ENCODE peak calls at places on chromosomes 13 and 19, in six cellular contexts. N is hypothalamus, A is A549, E is naive B cell, X is iris pigment epithelial cell, M is foreskin fibroblast. G is an unnamed sample.

GRCh38 chr19:2615782-2616181 is 86.7 kb downstream of the GNG7 start:
- DNase-seq in E (no peak), N (no peak), A (no peak), M (no peak), X (no peak), G (no peak)

GRCh38 chr19:50431343-50432220 is 1.1 kb upstream of the MYBPC2 start:
- DNase-seq in E (peak; percentile 92), N (peak; percentile 59), X (peak; percentile 45), M (peak; percentile 83), A (peak; percentile 90), G (peak; percentile 88)

GRCh38 chr13:66415444-66415843 is 814.7 kb downstream of the PCDH9 start:
- DNase-seq in M (no peak), A (no peak), E (no peak), N (no peak), X (no peak), G (no peak)

GRCh38 chr19:1089891-1090290 is 5.3 kb downstream of the POLR2E start:
- DNase-seq in N (no peak), M (no peak), E (no peak), X (no peak), A (no peak), G (no peak)

GRCh38 chr19:57708641-57709354 is at the start of gene ZNF154:
- DNase-seq in A (no peak), N (no peak), X (peak; percentile 82), M (peak; percentile 84), E (peak; percentile 81), G (peak; percentile 76)

GRCh38 chr19:15107056-15108010 is at the start of gene SYDE1:
- DNase-seq in X (peak; percentile 43), E (no peak), M (peak; percentile 86), N (no peak), A (no peak), G (no peak)

GRCh38 chr19:3375221-3376088 is 9.1 kb downstream of the NFIC start:
- DNase-seq in A (no peak), E (no peak), X (peak; percentile 53), M (peak; percentile 92), N (peak; percentile 81), G (peak; percentile 77)

GRCh38 chr19:32863301-32863700 is 6.3 kb downstream of the SLC7A9 start:
- DNase-seq in N (no peak), E (no peak), M (no peak), X (no peak), A (no peak), G (no peak)

GRCh38 chr13:104086205-104086604 is 1020.0 kb upstream of the SLC10A2 start:
- DNase-seq in N (no peak), X (peak; percentile 27), A (no peak), M (no peak), E (no peak), G (no peak)

GRCh38 chr19:46613525-46613924 is 11.4 kb downstream of the PTGIR start:
- DNase-seq in N (no peak), A (no peak), M (no peak), E (no peak), X (no peak), G (peak; percentile 1)

GRCh38 chr19:35457173-35457572 is 9.1 kb downstream of the FFAR2 start:
- DNase-seq in N (no peak), E (peak; percentile 35), X (no peak), A (no peak), M (no peak), G (no peak)

GRCh38 chr13:112958127-112958989 is 10.7 kb upstream of the MCF2L start:
- DNase-seq in A (no peak), N (no peak), E (no peak), M (no peak), X (no peak), G (no peak)

GRCh38 chr13:29704648-29705047 is 109.2 kb upstream of the SLC7A1 start:
- DNase-seq in A (no peak), M (peak; percentile 45), N (no peak), X (peak; percentile 11), E (no peak), G (no peak)

GRCh38 chr13:32537580-32538233 is 888 bp downstream of the N4BP2L2 start:
- DNase-seq in E (no peak), X (peak; percentile 9), A (no peak), M (peak; percentile 29), N (no peak), G (no peak)

GRCh38 chr19:52070496-52070895 is 21.9 kb upstream of the ZNF432 start:
- DNase-seq in X (peak; percentile 88), E (no peak), M (no peak), A (no peak), N (no peak), G (no peak)

GRCh38 chr13:112690242-112690943 is 555 bp downstream of the ATP11A start:
- DNase-seq in E (no peak), X (peak; percentile 40), A (peak; percentile 33), M (peak; percentile 67), N (no peak), G (peak; percentile 56)

GRCh38 chr19:44903602-44904425 is 1.8 kb upstream of the APOE start:
- DNase-seq in E (peak; percentile 61), X (peak; percentile 59), N (peak; percentile 57), A (peak; percentile 79), M (peak; percentile 88), G (peak; percentile 86)

GRCh38 chr13:100203696-100204367 is 114.9 kb downstream of the PCCA start:
- DNase-seq in M (peak; percentile 39), E (peak; percentile 2), A (no peak), N (no peak), X (peak; percentile 87), G (no peak)

GRCh38 chr13:58574791-58575190 is 943.2 kb downstream of the PCDH17 start:
- DNase-seq in E (no peak), N (no peak), A (no peak), X (no peak), M (no peak), G (no peak)

GRCh38 chr13:95797016-95797415 is 120.1 kb downstream of the DNAJC3 start:
- DNase-seq in X (no peak), E (no peak), A (no peak), N (no peak), M (no peak), G (no peak)

GRCh38 chr13:113777311-113778260 is 18.6 kb downstream of the TMEM255B start:
- DNase-seq in E (no peak), A (no peak), N (no peak), X (peak; percentile 30), M (peak; percentile 59), G (no peak)

GRCh38 chr13:30607908-30608307 is 9.8 kb upstream of the USPL1 start:
- DNase-seq in N (no peak), A (no peak), M (no peak), X (no peak), E (peak; percentile 63), G (no peak)

GRCh38 chr13:46614582-46614981 is 61.6 kb downstream of the LRCH1 start:
- DNase-seq in A (peak; percentile 29), E (no peak), M (peak; percentile 40), N (no peak), X (peak; percentile 89), G (no peak)

GRCh38 chr13:30824651-30825050 is 81.4 kb upstream of the MEDAG start:
- DNase-seq in A (no peak), M (no peak), N (no peak), X (no peak), E (no peak), G (no peak)

GRCh38 chr13:27200413-27201066 is 28.9 kb upstream of the USP12 start:
- DNase-seq in N (no peak), M (no peak), A (no peak), X (peak; percentile 17), E (no peak), G (no peak)

GRCh38 chr13:40389081-40389641 is 277.3 kb downstream of the FOXO1 start:
- DNase-seq in X (no peak), E (peak; percentile 35), N (no peak), M (no peak), A (no peak), G (no peak)

GRCh38 chr19:6087074-6087506 is 23.2 kb downstream of the RFX2 start:
- DNase-seq in N (no peak), A (no peak), X (no peak), E (no peak), M (no peak), G (no peak)

GRCh38 chr19:56076413-56076998 is 44.6 kb downstream of the ZNF787 start:
- DNase-seq in A (peak; percentile 61), N (no peak), E (peak; percentile 15), X (peak; percentile 61), M (peak; percentile 78), G (peak; percentile 66)

GRCh38 chr19:942133-942645 is 16.4 kb downstream of the ARID3A start:
- DNase-seq in E (no peak), N (no peak), A (no peak), X (no peak), M (no peak), G (no peak)

GRCh38 chr19:39951686-39952085 is 17.3 kb upstream of the FCGBP start:
- DNase-seq in N (no peak), M (peak; percentile 66), E (no peak), A (peak; percentile 89), X (peak; percentile 87), G (no peak)